ENCODE peak calls at places on chromosomes 11 and 22, in nine cellular contexts. One of them, this sample, is unnamed.

GRCh38 chr11:111631034-111631665 is 28.9 kb downstream of the SIK2 start:
- DNase-seq in K562: no peak
- DNase-seq in IMR-90: peak
- DNase-seq in GM06990: no peak
- DNase-seq in body of pancreas: no peak
- DNase-seq in mammary epithelial cell: peak
- DNase-seq in fibroblast of mammary gland: peak
- DNase-seq in astrocyte of the spinal cord: peak
- DNase-seq in WTC11: no peak
- DNase-seq in this sample: no peak

GRCh38 chr11:27022659-27023251 is 17.9 kb upstream of the BBOX1 start:
- DNase-seq in K562: no peak
- DNase-seq in IMR-90: no peak
- DNase-seq in GM06990: no peak
- DNase-seq in body of pancreas: no peak
- DNase-seq in mammary epithelial cell: no peak
- DNase-seq in fibroblast of mammary gland: no peak
- DNase-seq in astrocyte of the spinal cord: no peak
- DNase-seq in WTC11: no peak
- DNase-seq in this sample: no peak

GRCh38 chr22:22553735-22554134 is 5.3 kb downstream of the PRAME start:
- DNase-seq in K562: peak
- DNase-seq in IMR-90: no peak
- DNase-seq in GM06990: no peak
- DNase-seq in body of pancreas: no peak
- DNase-seq in mammary epithelial cell: no peak
- DNase-seq in fibroblast of mammary gland: no peak
- DNase-seq in astrocyte of the spinal cord: no peak
- DNase-seq in WTC11: no peak
- DNase-seq in this sample: no peak

GRCh38 chr22:28053871-28054621 is 135.0 kb upstream of the PITPNB start:
- DNase-seq in K562: no peak
- DNase-seq in IMR-90: peak
- DNase-seq in GM06990: no peak
- DNase-seq in body of pancreas: no peak
- DNase-seq in mammary epithelial cell: no peak
- DNase-seq in fibroblast of mammary gland: peak
- DNase-seq in astrocyte of the spinal cord: peak
- DNase-seq in WTC11: no peak
- DNase-seq in this sample: no peak

GRCh38 chr11:27926981-27927481 is 180.9 kb downstream of the KIF18A start:
- DNase-seq in K562: no peak
- DNase-seq in IMR-90: peak
- DNase-seq in GM06990: no peak
- DNase-seq in body of pancreas: no peak
- DNase-seq in mammary epithelial cell: peak
- DNase-seq in fibroblast of mammary gland: peak
- DNase-seq in astrocyte of the spinal cord: peak
- DNase-seq in WTC11: no peak
- DNase-seq in this sample: no peak

GRCh38 chr22:41446057-41446501 is 522 bp downstream of the TOB2 start:
- DNase-seq in K562: peak
- DNase-seq in IMR-90: no peak
- DNase-seq in GM06990: no peak
- DNase-seq in body of pancreas: peak
- DNase-seq in mammary epithelial cell: peak
- DNase-seq in fibroblast of mammary gland: no peak
- DNase-seq in astrocyte of the spinal cord: no peak
- DNase-seq in WTC11: peak
- DNase-seq in this sample: no peak

GRCh38 chr11:116132273-116132978 is 628.2 kb upstream of the CADM1 start:
- DNase-seq in K562: no peak
- DNase-seq in IMR-90: no peak
- DNase-seq in GM06990: no peak
- DNase-seq in body of pancreas: no peak
- DNase-seq in mammary epithelial cell: no peak
- DNase-seq in fibroblast of mammary gland: no peak
- DNase-seq in astrocyte of the spinal cord: no peak
- DNase-seq in WTC11: no peak
- DNase-seq in this sample: no peak

GRCh38 chr11:518463-519202 is 11.6 kb upstream of the RNH1 start:
- DNase-seq in K562: peak
- DNase-seq in IMR-90: peak
- DNase-seq in GM06990: peak
- DNase-seq in body of pancreas: peak
- DNase-seq in mammary epithelial cell: peak
- DNase-seq in fibroblast of mammary gland: peak
- DNase-seq in astrocyte of the spinal cord: peak
- DNase-seq in WTC11: peak
- DNase-seq in this sample: peak

GRCh38 chr11:67240575-67241389 is 25.5 kb upstream of the GRK2 start:
- DNase-seq in K562: peak
- DNase-seq in IMR-90: peak
- DNase-seq in GM06990: peak
- DNase-seq in body of pancreas: peak
- DNase-seq in mammary epithelial cell: peak
- DNase-seq in fibroblast of mammary gland: peak
- DNase-seq in astrocyte of the spinal cord: peak
- DNase-seq in WTC11: no peak
- DNase-seq in this sample: peak

GRCh38 chr11:1756791-1757771 is 6.6 kb downstream of the CTSD start:
- DNase-seq in K562: peak
- DNase-seq in IMR-90: no peak
- DNase-seq in GM06990: no peak
- DNase-seq in body of pancreas: no peak
- DNase-seq in mammary epithelial cell: no peak
- DNase-seq in fibroblast of mammary gland: no peak
- DNase-seq in astrocyte of the spinal cord: no peak
- DNase-seq in WTC11: no peak
- DNase-seq in this sample: no peak

GRCh38 chr11:96070453-96070852 is 146.5 kb upstream of the MTMR2 start:
- DNase-seq in K562: no peak
- DNase-seq in IMR-90: no peak
- DNase-seq in GM06990: no peak
- DNase-seq in body of pancreas: no peak
- DNase-seq in mammary epithelial cell: no peak
- DNase-seq in fibroblast of mammary gland: no peak
- DNase-seq in astrocyte of the spinal cord: no peak
- DNase-seq in WTC11: no peak
- DNase-seq in this sample: no peak

GRCh38 chr22:36971726-36972125 is 47.5 kb downstream of the TST start:
- DNase-seq in K562: no peak
- DNase-seq in IMR-90: no peak
- DNase-seq in GM06990: no peak
- DNase-seq in body of pancreas: no peak
- DNase-seq in mammary epithelial cell: no peak
- DNase-seq in fibroblast of mammary gland: no peak
- DNase-seq in astrocyte of the spinal cord: no peak
- DNase-seq in WTC11: no peak
- DNase-seq in this sample: no peak

GRCh38 chr11:132771746-132772145 is 760.6 kb downstream of the OPCML start:
- DNase-seq in K562: no peak
- DNase-seq in IMR-90: no peak
- DNase-seq in GM06990: no peak
- DNase-seq in body of pancreas: no peak
- DNase-seq in mammary epithelial cell: no peak
- DNase-seq in fibroblast of mammary gland: no peak
- DNase-seq in astrocyte of the spinal cord: no peak
- DNase-seq in WTC11: no peak
- DNase-seq in this sample: no peak

GRCh38 chr11:95768521-95768920 is 21.1 kb downstream of the FAM76B start:
- DNase-seq in K562: no peak
- DNase-seq in IMR-90: peak
- DNase-seq in GM06990: no peak
- DNase-seq in body of pancreas: no peak
- DNase-seq in mammary epithelial cell: no peak
- DNase-seq in fibroblast of mammary gland: no peak
- DNase-seq in astrocyte of the spinal cord: no peak
- DNase-seq in WTC11: no peak
- DNase-seq in this sample: no peak

GRCh38 chr11:86360775-86361395 is 13.8 kb upstream of the CCDC81 start:
- DNase-seq in K562: no peak
- DNase-seq in IMR-90: peak
- DNase-seq in GM06990: no peak
- DNase-seq in body of pancreas: no peak
- DNase-seq in mammary epithelial cell: peak
- DNase-seq in fibroblast of mammary gland: peak
- DNase-seq in astrocyte of the spinal cord: peak
- DNase-seq in WTC11: no peak
- DNase-seq in this sample: no peak
- TF ChIP-seq CTCF in K562: peak
- TF ChIP-seq CTCF in IMR-90: peak
- TF ChIP-seq CTCF in GM06990: no peak
- TF ChIP-seq CTCF in body of pancreas: no peak
- TF ChIP-seq CTCF in mammary epithelial cell: peak
- TF ChIP-seq CTCF in fibroblast of mammary gland: peak
- TF ChIP-seq CTCF in astrocyte of the spinal cord: peak
- TF ChIP-seq CTCF in WTC11: no peak
- TF ChIP-seq CTCF in this sample: no peak

DNA sequence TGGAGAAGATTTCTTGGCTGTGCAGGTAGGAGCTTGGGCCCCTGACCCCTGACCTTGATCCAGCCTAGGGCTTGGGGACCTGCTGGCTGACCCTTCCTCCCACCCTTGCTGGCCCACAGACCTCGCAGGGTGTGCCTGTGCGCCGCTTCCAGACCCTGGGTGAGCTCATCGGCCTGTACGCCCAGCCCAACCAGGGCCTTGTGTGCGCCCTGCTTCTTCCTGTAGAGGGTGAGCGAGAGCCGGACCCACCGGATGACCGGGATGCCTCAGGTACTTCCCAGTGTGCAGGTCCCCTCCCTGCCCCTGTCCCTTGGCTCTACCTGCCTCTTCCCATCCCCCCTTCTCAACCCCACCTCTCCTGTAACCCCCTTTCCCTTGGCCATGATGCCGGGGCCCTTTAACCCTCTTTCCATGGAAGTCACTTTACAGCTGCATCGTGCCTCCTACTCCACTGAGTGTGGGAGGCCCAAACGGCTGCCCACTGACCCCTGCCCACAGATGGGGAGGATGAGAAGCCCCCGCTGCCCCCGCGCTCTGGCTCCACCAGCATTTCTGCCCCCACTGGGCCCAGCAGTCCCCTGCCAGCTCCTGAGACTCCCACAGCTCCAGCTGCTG is 3.8 kb downstream of the INPPL1 start:
- DNase-seq in K562: no peak
- DNase-seq in IMR-90: no peak
- DNase-seq in GM06990: no peak
- DNase-seq in body of pancreas: peak
- DNase-seq in mammary epithelial cell: peak
- DNase-seq in fibroblast of mammary gland: peak
- DNase-seq in astrocyte of the spinal cord: no peak
- DNase-seq in WTC11: no peak
- DNase-seq in this sample: no peak
- TF ChIP-seq CTCF in K562: no peak
- TF ChIP-seq CTCF in IMR-90: no peak
- TF ChIP-seq CTCF in GM06990: no peak
- TF ChIP-seq CTCF in body of pancreas: no peak
- TF ChIP-seq CTCF in mammary epithelial cell: peak
- TF ChIP-seq CTCF in fibroblast of mammary gland: peak
- TF ChIP-seq CTCF in astrocyte of the spinal cord: peak
- TF ChIP-seq CTCF in WTC11: no peak
- TF ChIP-seq CTCF in this sample: no peak

GRCh38 chr11:76797341-76798201 is 14.4 kb downstream of the TSKU start:
- DNase-seq in K562: no peak
- DNase-seq in IMR-90: no peak
- DNase-seq in GM06990: no peak
- DNase-seq in body of pancreas: no peak
- DNase-seq in mammary epithelial cell: no peak
- DNase-seq in fibroblast of mammary gland: no peak
- DNase-seq in astrocyte of the spinal cord: no peak
- DNase-seq in WTC11: no peak
- DNase-seq in this sample: no peak
- TF ChIP-seq CTCF in K562: no peak
- TF ChIP-seq CTCF in IMR-90: no peak
- TF ChIP-seq CTCF in GM06990: no peak
- TF ChIP-seq CTCF in body of pancreas: no peak
- TF ChIP-seq CTCF in mammary epithelial cell: no peak
- TF ChIP-seq CTCF in fibroblast of mammary gland: no peak
- TF ChIP-seq CTCF in astrocyte of the spinal cord: no peak
- TF ChIP-seq CTCF in WTC11: no peak
- TF ChIP-seq CTCF in this sample: no peak

DNA sequence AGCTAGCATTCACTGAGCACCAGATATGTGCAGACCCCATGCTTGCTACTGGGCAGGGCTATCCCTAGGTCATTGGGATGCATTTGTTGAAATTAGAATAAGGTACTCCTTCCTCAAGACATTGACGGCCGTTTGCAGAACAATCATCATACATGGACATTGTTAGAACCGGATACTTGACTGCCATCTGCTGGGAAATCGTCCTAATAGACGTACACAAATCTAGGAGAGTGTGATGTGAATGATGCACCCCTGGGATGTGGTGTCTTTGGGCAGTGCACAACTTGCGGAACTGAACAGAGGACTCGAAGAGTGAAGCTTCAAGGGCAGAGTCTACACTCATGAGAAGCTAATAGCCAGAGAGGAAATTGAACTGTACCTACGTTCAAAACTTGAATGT is 35.9 kb downstream of the MYO18B start:
- DNase-seq in K562: no peak
- DNase-seq in IMR-90: peak
- DNase-seq in GM06990: no peak
- DNase-seq in body of pancreas: no peak
- DNase-seq in mammary epithelial cell: peak
- DNase-seq in fibroblast of mammary gland: peak
- DNase-seq in astrocyte of the spinal cord: peak
- DNase-seq in WTC11: no peak
- DNase-seq in this sample: no peak
- TF ChIP-seq CTCF in K562: no peak
- TF ChIP-seq CTCF in IMR-90: peak
- TF ChIP-seq CTCF in GM06990: peak
- TF ChIP-seq CTCF in body of pancreas: no peak
- TF ChIP-seq CTCF in mammary epithelial cell: peak
- TF ChIP-seq CTCF in fibroblast of mammary gland: peak
- TF ChIP-seq CTCF in astrocyte of the spinal cord: peak
- TF ChIP-seq CTCF in WTC11: no peak
- TF ChIP-seq CTCF in this sample: no peak